ENCODE peak calls at places on chromosomes 13 and 19, in ten cellular contexts. One of them, this sample, is unnamed.

GRCh38 chr19:56637976-56638555 is 4.9 kb upstream of the SMIM17 start:
- DNase-seq in DMS53: peak
- DNase-seq in thoracic aorta: no peak
- DNase-seq in HEK293T: peak
- DNase-seq in left cardiac atrium: peak
- DNase-seq in RWPE1: peak
- DNase-seq in H7: peak
- DNase-seq in memory B cell: no peak
- DNase-seq in neural crest cell: peak
- DNase-seq in GM12865: peak
- DNase-seq in this sample: no peak

GRCh38 chr13:97191615-97192014 is 30.5 kb upstream of the MBNL2 start:
- DNase-seq in neural crest cell: no peak
- DNase-seq in left cardiac atrium: no peak
- DNase-seq in thoracic aorta: no peak
- DNase-seq in memory B cell: no peak
- DNase-seq in DMS53: no peak
- DNase-seq in H7: no peak
- DNase-seq in RWPE1: no peak
- DNase-seq in GM12865: no peak
- DNase-seq in HEK293T: no peak
- DNase-seq in this sample: no peak

GRCh38 chr13:49357694-49358093 is 86.2 kb downstream of the CAB39L start:
- DNase-seq in DMS53: no peak
- DNase-seq in memory B cell: no peak
- DNase-seq in GM12865: no peak
- DNase-seq in neural crest cell: no peak
- DNase-seq in left cardiac atrium: no peak
- DNase-seq in HEK293T: no peak
- DNase-seq in RWPE1: no peak
- DNase-seq in H7: no peak
- DNase-seq in thoracic aorta: no peak
- DNase-seq in this sample: no peak

GRCh38 chr19:28883241-28883693 is 329.7 kb downstream of the UQCRFS1 start:
- DNase-seq in HEK293T: no peak
- DNase-seq in H7: peak
- DNase-seq in left cardiac atrium: peak
- DNase-seq in memory B cell: no peak
- DNase-seq in thoracic aorta: no peak
- DNase-seq in RWPE1: no peak
- DNase-seq in neural crest cell: no peak
- DNase-seq in DMS53: no peak
- DNase-seq in GM12865: no peak
- DNase-seq in this sample: no peak

GRCh38 chr13:97256343-97256783 is 34.2 kb downstream of the MBNL2 start:
- DNase-seq in memory B cell: no peak
- DNase-seq in H7: no peak
- DNase-seq in RWPE1: peak
- DNase-seq in thoracic aorta: no peak
- DNase-seq in DMS53: peak
- DNase-seq in HEK293T: no peak
- DNase-seq in neural crest cell: no peak
- DNase-seq in left cardiac atrium: no peak
- DNase-seq in GM12865: no peak
- DNase-seq in this sample: no peak

GRCh38 chr19:48964205-48965032 is 690 bp upstream of the FTL start:
- DNase-seq in RWPE1: no peak
- DNase-seq in neural crest cell: peak
- DNase-seq in left cardiac atrium: no peak
- DNase-seq in H7: no peak
- DNase-seq in thoracic aorta: no peak
- DNase-seq in HEK293T: no peak
- DNase-seq in memory B cell: no peak
- DNase-seq in GM12865: no peak
- DNase-seq in DMS53: peak
- DNase-seq in this sample: no peak

GRCh38 chr13:60836821-60837220 is 439.8 kb downstream of the TDRD3 start:
- DNase-seq in neural crest cell: no peak
- DNase-seq in thoracic aorta: no peak
- DNase-seq in H7: no peak
- DNase-seq in left cardiac atrium: no peak
- DNase-seq in HEK293T: no peak
- DNase-seq in GM12865: no peak
- DNase-seq in memory B cell: no peak
- DNase-seq in DMS53: no peak
- DNase-seq in RWPE1: no peak
- DNase-seq in this sample: no peak

GRCh38 chr19:56096665-56097064 is 24.4 kb downstream of the ZNF787 start:
- DNase-seq in GM12865: no peak
- DNase-seq in neural crest cell: no peak
- DNase-seq in memory B cell: no peak
- DNase-seq in thoracic aorta: no peak
- DNase-seq in RWPE1: no peak
- DNase-seq in left cardiac atrium: peak
- DNase-seq in H7: no peak
- DNase-seq in DMS53: no peak
- DNase-seq in HEK293T: no peak
- DNase-seq in this sample: no peak

GRCh38 chr19:10219678-10220077 is 11.5 kb downstream of the S1PR2 start:
- DNase-seq in neural crest cell: no peak
- DNase-seq in left cardiac atrium: no peak
- DNase-seq in GM12865: peak
- DNase-seq in HEK293T: peak
- DNase-seq in memory B cell: no peak
- DNase-seq in thoracic aorta: no peak
- DNase-seq in H7: peak
- DNase-seq in RWPE1: no peak
- DNase-seq in DMS53: peak
- DNase-seq in this sample: no peak

GRCh38 chr13:83215627-83216026 is 666.6 kb downstream of the SLITRK1 start:
- DNase-seq in RWPE1: peak
- DNase-seq in DMS53: no peak
- DNase-seq in H7: no peak
- DNase-seq in memory B cell: no peak
- DNase-seq in thoracic aorta: no peak
- DNase-seq in HEK293T: no peak
- DNase-seq in GM12865: no peak
- DNase-seq in left cardiac atrium: no peak
- DNase-seq in neural crest cell: no peak
- DNase-seq in this sample: no peak

This sample was measured in suprapubic skin.